ENCODE peak calls at places on chromosomes 12 and 14, in eight cellular contexts. One of them, this sample, is unnamed.

GRCh38 chr12:13179159-13180074 is 17.1 kb upstream of the EMP1 start:
- DNase-seq in psoas muscle: peak; percentile 68
- DNase-seq in fibroblast of lung: peak; percentile 48
- DNase-seq in lung: peak; percentile 35
- DNase-seq in keratinocyte: no peak
- DNase-seq in mammary epithelial cell: peak; percentile 80
- DNase-seq in vagina: peak; percentile 74
- DNase-seq in left ventricle myocardium inferior: peak; percentile 41
- DNase-seq in this sample: peak; percentile 44

GRCh38 chr12:120836119-120836684 is 68.0 kb downstream of the SPPL3 start:
- DNase-seq in psoas muscle: no peak
- DNase-seq in fibroblast of lung: no peak
- DNase-seq in lung: no peak
- DNase-seq in keratinocyte: no peak
- DNase-seq in mammary epithelial cell: no peak
- DNase-seq in vagina: no peak
- DNase-seq in left ventricle myocardium inferior: no peak
- DNase-seq in this sample: no peak

GRCh38 chr14:70785556-70785955 is 23.8 kb downstream of the MAP3K9 start:
- DNase-seq in psoas muscle: no peak
- DNase-seq in fibroblast of lung: peak; percentile 47
- DNase-seq in lung: no peak
- DNase-seq in keratinocyte: no peak
- DNase-seq in mammary epithelial cell: peak; percentile 95
- DNase-seq in vagina: no peak
- DNase-seq in left ventricle myocardium inferior: no peak
- DNase-seq in this sample: no peak

GRCh38 chr14:22883191-22883976 is at the start of gene REM2:
- DNase-seq in psoas muscle: no peak
- DNase-seq in fibroblast of lung: no peak
- DNase-seq in lung: no peak
- DNase-seq in keratinocyte: no peak
- DNase-seq in mammary epithelial cell: no peak
- DNase-seq in vagina: no peak
- DNase-seq in left ventricle myocardium inferior: no peak
- DNase-seq in this sample: no peak

GRCh38 chr12:104376650-104377506 is 73.3 kb downstream of the EID3 start:
- DNase-seq in psoas muscle: no peak
- DNase-seq in fibroblast of lung: peak; percentile 54
- DNase-seq in lung: no peak
- DNase-seq in keratinocyte: no peak
- DNase-seq in mammary epithelial cell: no peak
- DNase-seq in vagina: no peak
- DNase-seq in left ventricle myocardium inferior: no peak
- DNase-seq in this sample: no peak

GRCh38 chr12:54166543-54167499 is 22.0 kb downstream of the SMUG1 start:
- DNase-seq in psoas muscle: no peak
- DNase-seq in fibroblast of lung: no peak
- DNase-seq in lung: no peak
- DNase-seq in keratinocyte: no peak
- DNase-seq in mammary epithelial cell: no peak
- DNase-seq in vagina: no peak
- DNase-seq in left ventricle myocardium inferior: no peak
- DNase-seq in this sample: no peak

GRCh38 chr12:71426030-71426570 is 13.5 kb upstream of the LGR5 start:
- DNase-seq in psoas muscle: no peak
- DNase-seq in fibroblast of lung: no peak
- DNase-seq in lung: no peak
- DNase-seq in keratinocyte: no peak
- DNase-seq in mammary epithelial cell: no peak
- DNase-seq in vagina: no peak
- DNase-seq in left ventricle myocardium inferior: no peak
- DNase-seq in this sample: no peak

GRCh38 chr14:88910386-88910785 is 85.9 kb downstream of the TTC8 start:
- DNase-seq in psoas muscle: no peak
- DNase-seq in fibroblast of lung: no peak
- DNase-seq in lung: no peak
- DNase-seq in keratinocyte: no peak
- DNase-seq in mammary epithelial cell: no peak
- DNase-seq in vagina: peak; percentile 88
- DNase-seq in left ventricle myocardium inferior: no peak
- DNase-seq in this sample: no peak

GRCh38 chr14:104515811-104516780 is 63.5 kb upstream of the C14orf180 start:
- DNase-seq in psoas muscle: no peak
- DNase-seq in fibroblast of lung: no peak
- DNase-seq in lung: no peak
- DNase-seq in keratinocyte: no peak
- DNase-seq in mammary epithelial cell: no peak
- DNase-seq in vagina: peak; percentile 88
- DNase-seq in left ventricle myocardium inferior: no peak
- DNase-seq in this sample: no peak

GRCh38 chr14:104515059-104515810 is 64.3 kb upstream of the C14orf180 start:
- DNase-seq in psoas muscle: no peak
- DNase-seq in fibroblast of lung: no peak
- DNase-seq in lung: no peak
- DNase-seq in keratinocyte: no peak
- DNase-seq in mammary epithelial cell: no peak
- DNase-seq in vagina: peak; percentile 74
- DNase-seq in left ventricle myocardium inferior: no peak
- DNase-seq in this sample: no peak

GRCh38 chr14:104513641-104514046 is 65.9 kb upstream of the C14orf180 start:
- DNase-seq in psoas muscle: no peak
- DNase-seq in fibroblast of lung: no peak
- DNase-seq in lung: no peak
- DNase-seq in keratinocyte: no peak
- DNase-seq in mammary epithelial cell: no peak
- DNase-seq in vagina: peak; percentile 28
- DNase-seq in left ventricle myocardium inferior: no peak
- DNase-seq in this sample: no peak

GRCh38 chr14:104512771-104513640 is 66.6 kb upstream of the C14orf180 start:
- DNase-seq in psoas muscle: no peak
- DNase-seq in fibroblast of lung: no peak
- DNase-seq in lung: no peak
- DNase-seq in keratinocyte: no peak
- DNase-seq in mammary epithelial cell: no peak
- DNase-seq in vagina: no peak
- DNase-seq in left ventricle myocardium inferior: no peak
- DNase-seq in this sample: no peak

DNA sequence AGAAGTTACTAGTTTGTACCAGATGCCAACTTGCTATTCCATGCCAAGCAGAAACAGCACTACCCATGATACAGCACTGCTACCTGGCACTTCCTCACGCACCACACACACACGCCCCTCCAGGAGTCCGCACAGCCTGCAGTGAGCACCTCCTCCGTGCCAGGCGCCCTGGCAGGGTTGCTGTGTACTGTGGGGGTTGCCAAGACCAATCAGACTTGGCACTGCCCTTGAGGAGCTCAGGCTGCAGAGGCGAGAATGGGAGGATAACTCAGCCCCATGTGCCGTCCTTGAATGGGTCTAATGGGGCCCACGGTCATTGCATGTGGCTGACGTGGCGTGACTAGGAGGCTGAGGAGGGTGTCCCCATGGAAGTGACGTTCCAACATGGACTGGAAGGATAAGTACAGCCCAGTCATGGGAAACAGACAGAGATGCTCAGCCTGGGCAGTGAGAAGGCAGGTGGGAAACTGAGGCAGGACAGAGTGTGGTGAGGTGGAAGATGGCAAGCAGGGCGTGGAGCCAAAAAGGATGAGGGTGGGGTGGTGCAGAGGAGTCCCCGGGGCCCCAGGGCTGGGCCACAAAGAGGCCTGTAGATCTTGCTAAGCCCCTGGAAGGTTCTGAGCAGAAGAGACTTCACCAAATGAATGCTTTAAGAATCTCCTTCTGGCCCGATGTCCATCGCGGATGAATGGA is 65.3 kb upstream of the C14orf180 start:
- DNase-seq in psoas muscle: no peak
- DNase-seq in fibroblast of lung: no peak
- DNase-seq in lung: no peak
- DNase-seq in keratinocyte: no peak
- DNase-seq in mammary epithelial cell: no peak
- DNase-seq in vagina: peak; percentile 81
- DNase-seq in left ventricle myocardium inferior: peak; percentile 36
- DNase-seq in this sample: no peak
- H3K4me1 ChIP-seq in psoas muscle: no peaks in the 10 kb centered on the region
- H3K4me1 ChIP-seq in fibroblast of lung: no peaks in the 10 kb centered on the region
- H3K4me1 ChIP-seq in lung: no peaks in the 10 kb centered on the region
- H3K4me1 ChIP-seq in keratinocyte: no peaks in the 10 kb centered on the region
- H3K4me1 ChIP-seq in mammary epithelial cell: no peaks in the 10 kb centered on the region
- H3K4me1 ChIP-seq in vagina: no peaks in the 10 kb centered on the region
- H3K4me1 ChIP-seq in left ventricle myocardium inferior: peaks cover 12% of the 10 kb centered on the region
- H3K4me1 ChIP-seq in this sample: no peaks in the 10 kb centered on the region

GRCh38 chr14:84404246-84404645 is 1125.7 kb upstream of the FLRT2 start:
- DNase-seq in psoas muscle: no peak
- DNase-seq in fibroblast of lung: no peak
- DNase-seq in lung: no peak
- DNase-seq in keratinocyte: no peak
- DNase-seq in mammary epithelial cell: no peak
- DNase-seq in vagina: no peak
- DNase-seq in left ventricle myocardium inferior: no peak
- DNase-seq in this sample: no peak
- H3K4me1 ChIP-seq in psoas muscle: no peaks in the 10 kb centered on the region
- H3K4me1 ChIP-seq in fibroblast of lung: no peaks in the 10 kb centered on the region
- H3K4me1 ChIP-seq in lung: no peaks in the 10 kb centered on the region
- H3K4me1 ChIP-seq in keratinocyte: no peaks in the 10 kb centered on the region
- H3K4me1 ChIP-seq in mammary epithelial cell: no peaks in the 10 kb centered on the region
- H3K4me1 ChIP-seq in vagina: no peaks in the 10 kb centered on the region
- H3K4me1 ChIP-seq in left ventricle myocardium inferior: no peaks in the 10 kb centered on the region
- H3K4me1 ChIP-seq in this sample: no peaks in the 10 kb centered on the region

GRCh38 chr12:6774557-6775062 is 2.3 kb downstream of the LAG3 start:
- DNase-seq in psoas muscle: no peak
- DNase-seq in fibroblast of lung: no peak
- DNase-seq in lung: no peak
- DNase-seq in keratinocyte: no peak
- DNase-seq in mammary epithelial cell: no peak
- DNase-seq in vagina: no peak
- DNase-seq in left ventricle myocardium inferior: no peak
- DNase-seq in this sample: peak; percentile 28

GRCh38 chr12:6773662-6774351 is 1.5 kb downstream of the LAG3 start:
- DNase-seq in psoas muscle: no peak
- DNase-seq in fibroblast of lung: no peak
- DNase-seq in lung: no peak
- DNase-seq in keratinocyte: no peak
- DNase-seq in mammary epithelial cell: no peak
- DNase-seq in vagina: no peak
- DNase-seq in left ventricle myocardium inferior: no peak
- DNase-seq in this sample: no peak

GRCh38 chr12:6775185-6775770 is 3.0 kb downstream of the LAG3 start:
- DNase-seq in psoas muscle: no peak
- DNase-seq in fibroblast of lung: no peak
- DNase-seq in lung: no peak
- DNase-seq in keratinocyte: no peak
- DNase-seq in mammary epithelial cell: no peak
- DNase-seq in vagina: no peak
- DNase-seq in left ventricle myocardium inferior: no peak
- DNase-seq in this sample: no peak

GRCh38 chr12:6777386-6777785 is 5.1 kb downstream of the LAG3 start:
- DNase-seq in psoas muscle: no peak
- DNase-seq in fibroblast of lung: no peak
- DNase-seq in lung: no peak
- DNase-seq in keratinocyte: no peak
- DNase-seq in mammary epithelial cell: no peak
- DNase-seq in vagina: no peak
- DNase-seq in left ventricle myocardium inferior: no peak
- DNase-seq in this sample: no peak

DNA sequence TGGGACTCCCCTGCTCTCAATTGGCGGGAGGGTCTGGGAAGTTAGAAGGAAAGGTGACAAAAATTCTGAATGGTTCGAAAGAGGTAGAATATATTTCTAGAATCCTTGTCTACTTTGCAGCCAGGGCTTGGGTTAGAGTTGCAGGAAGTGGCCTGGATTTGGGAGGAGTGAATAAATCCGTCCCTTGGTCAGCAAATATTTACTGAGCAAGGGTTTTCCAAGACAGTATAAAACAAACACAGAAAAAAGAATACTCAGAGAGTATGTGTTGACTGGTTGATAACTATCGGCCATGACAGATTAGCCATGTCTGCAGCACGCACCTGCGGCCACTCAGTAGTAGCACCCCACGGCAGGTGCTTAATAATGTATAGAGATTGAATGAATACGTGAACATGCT is 3.5 kb downstream of the LAG3 start:
- DNase-seq in psoas muscle: no peak
- DNase-seq in fibroblast of lung: no peak
- DNase-seq in lung: no peak
- DNase-seq in keratinocyte: no peak
- DNase-seq in mammary epithelial cell: no peak
- DNase-seq in vagina: no peak
- DNase-seq in left ventricle myocardium inferior: no peak
- DNase-seq in this sample: no peak
- H3K4me1 ChIP-seq in psoas muscle: peaks cover 5% of the 10 kb centered on the region
- H3K4me1 ChIP-seq in fibroblast of lung: peaks cover 11% of the 10 kb centered on the region
- H3K4me1 ChIP-seq in lung: peaks cover 6% of the 10 kb centered on the region
- H3K4me1 ChIP-seq in keratinocyte: peaks cover 8% of the 10 kb centered on the region
- H3K4me1 ChIP-seq in mammary epithelial cell: peaks cover 7% of the 10 kb centered on the region
- H3K4me1 ChIP-seq in vagina: peaks cover 31% of the 10 kb centered on the region
- H3K4me1 ChIP-seq in left ventricle myocardium inferior: peaks cover 30% of the 10 kb centered on the region
- H3K4me1 ChIP-seq in this sample: peaks cover 8% of the 10 kb centered on the region

GRCh38 chr14:50013198-50013918 is 103.0 kb downstream of the VCPKMT start:
- DNase-seq in psoas muscle: no peak
- DNase-seq in fibroblast of lung: peak; percentile 80
- DNase-seq in lung: no peak
- DNase-seq in keratinocyte: no peak
- DNase-seq in mammary epithelial cell: peak; percentile 97
- DNase-seq in vagina: no peak
- DNase-seq in left ventricle myocardium inferior: no peak
- DNase-seq in this sample: no peak

GRCh38 chr14:50012644-50013043 is 103.7 kb downstream of the VCPKMT start:
- DNase-seq in psoas muscle: no peak
- DNase-seq in fibroblast of lung: peak; percentile 62
- DNase-seq in lung: no peak
- DNase-seq in keratinocyte: no peak
- DNase-seq in mammary epithelial cell: peak; percentile 62
- DNase-seq in vagina: no peak
- DNase-seq in left ventricle myocardium inferior: no peak
- DNase-seq in this sample: no peak

GRCh38 chr14:50015708-50016107 is 100.7 kb downstream of the VCPKMT start:
- DNase-seq in psoas muscle: no peak
- DNase-seq in fibroblast of lung: no peak
- DNase-seq in lung: no peak
- DNase-seq in keratinocyte: no peak
- DNase-seq in mammary epithelial cell: no peak
- DNase-seq in vagina: no peak
- DNase-seq in left ventricle myocardium inferior: no peak
- DNase-seq in this sample: no peak

GRCh38 chr14:50014809-50015208 is 101.6 kb downstream of the VCPKMT start:
- DNase-seq in psoas muscle: no peak
- DNase-seq in fibroblast of lung: no peak
- DNase-seq in lung: no peak
- DNase-seq in keratinocyte: no peak
- DNase-seq in mammary epithelial cell: no peak
- DNase-seq in vagina: no peak
- DNase-seq in left ventricle myocardium inferior: no peak
- DNase-seq in this sample: no peak

DNA sequence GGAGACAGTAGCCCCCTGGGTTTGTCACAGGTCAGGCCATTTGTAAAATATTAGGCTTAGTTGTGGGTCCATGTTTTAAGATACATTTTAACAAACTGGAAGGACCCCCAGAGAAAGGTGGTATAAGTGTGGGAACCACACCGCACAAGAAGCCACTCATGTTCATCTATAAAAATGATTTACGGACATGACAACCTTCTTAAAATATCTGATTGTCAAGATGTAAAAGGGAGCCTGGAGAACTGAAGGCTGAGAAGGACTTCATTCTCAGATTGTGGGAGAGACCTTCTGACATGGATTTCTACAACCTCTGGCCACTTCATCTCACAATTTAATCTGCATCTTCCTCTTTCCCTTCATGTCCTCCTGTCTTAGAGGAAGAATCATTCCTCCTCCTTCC is 102.4 kb downstream of the VCPKMT start:
- DNase-seq in psoas muscle: no peak
- DNase-seq in fibroblast of lung: no peak
- DNase-seq in lung: no peak
- DNase-seq in keratinocyte: no peak
- DNase-seq in mammary epithelial cell: no peak
- DNase-seq in vagina: no peak
- DNase-seq in left ventricle myocardium inferior: no peak
- DNase-seq in this sample: no peak
- H3K4me1 ChIP-seq in psoas muscle: peaks cover 10% of the 10 kb centered on the region
- H3K4me1 ChIP-seq in fibroblast of lung: peaks cover 2% of the 10 kb centered on the region
- H3K4me1 ChIP-seq in lung: peaks cover 5% of the 10 kb centered on the region
- H3K4me1 ChIP-seq in keratinocyte: peaks cover 36% of the 10 kb centered on the region
- H3K4me1 ChIP-seq in mammary epithelial cell: peaks cover 39% of the 10 kb centered on the region
- H3K4me1 ChIP-seq in vagina: peaks cover 8% of the 10 kb centered on the region
- H3K4me1 ChIP-seq in left ventricle myocardium inferior: peaks cover 16% of the 10 kb centered on the region
- H3K4me1 ChIP-seq in this sample: no peaks in the 10 kb centered on the region

This sample was measured in ovary.